ENCODE peak calls at places on chromosomes 6 and 20, in ten cellular contexts. Q is psoas muscle; T is heart left ventricle; Y is NCI-H1105 treated with DMSO at 0.1 percent for 48 hours; R is cerebellar cortex; A is CD14-positive monocyte; U is CD8-positive, alpha-beta memory T cell; K is glomerular endothelial cell; B is body of pancreas; D is hypothalamus. J is an unnamed sample.
A peak's percentile ranks its signal among the peaks of the same experiment; 100 is the strongest.

GRCh38 chr6:27752038-27752885 is 159.9 kb downstream of the OR2B2 start:
- DNase-seq in Q (peak; percentile 28), T (peak; percentile 30), Y (peak; percentile 83), R (peak; percentile 93), A (peak; percentile 50), U (peak; percentile 77), K (peak; percentile 67), B (peak; percentile 70), D (no peak), J (peak; percentile 71)

GRCh38 chr20:24873015-24873620 is 76.0 kb upstream of the CST7 start:
- DNase-seq in Q (no peak), T (no peak), Y (no peak), R (no peak), A (no peak), U (no peak), K (no peak), B (no peak), D (no peak), J (no peak)

GRCh38 chr6:4055420-4056041 is 23.4 kb downstream of the FAM217A start:
- DNase-seq in Q (no peak), T (peak; percentile 35), Y (peak; percentile 24), R (peak; percentile 25), A (no peak), U (no peak), K (peak; percentile 60), B (peak; percentile 55), D (no peak), J (no peak)

GRCh38 chr6:73079611-73079955 is 145.7 kb downstream of the KHDC1L start:
- DNase-seq in Q (no peak), T (no peak), Y (no peak), R (no peak), A (no peak), U (no peak), K (no peak), B (no peak), D (no peak), J (no peak)

GRCh38 chr6:137657351-137657911 is 163.2 kb upstream of the OLIG3 start:
- DNase-seq in Q (no peak), T (no peak), Y (no peak), R (no peak), A (no peak), U (no peak), K (no peak), B (no peak), D (no peak), J (no peak)

GRCh38 chr6:428047-428608 is 36.6 kb downstream of the IRF4 start:
- DNase-seq in Q (no peak), T (no peak), Y (no peak), R (no peak), A (no peak), U (no peak), K (no peak), B (no peak), D (no peak), J (no peak)

GRCh38 chr6:10695086-10695657 is 400 bp downstream of the PAK1IP1 start:
- DNase-seq in Q (no peak), T (no peak), Y (no peak), R (peak; percentile 3), A (no peak), U (no peak), K (peak; percentile 7), B (no peak), D (no peak), J (no peak)

GRCh38 chr6:134537146-134537555 is 219.2 kb upstream of the SGK1 start:
- DNase-seq in Q (no peak), T (no peak), Y (no peak), R (no peak), A (no peak), U (no peak), K (no peak), B (no peak), D (no peak), J (no peak)

GRCh38 chr20:62241501-62241900 is 3.2 kb downstream of the OSBPL2 start:
- DNase-seq in Q (no peak), T (no peak), Y (no peak), R (no peak), A (no peak), U (no peak), K (no peak), B (peak; percentile 57), D (no peak), J (no peak)

GRCh38 chr6:33008944-33009861 is at the start of gene HLA-DOA:
- DNase-seq in Q (no peak), T (no peak), Y (peak; percentile 15), R (peak; percentile 45), A (no peak), U (peak; percentile 76), K (no peak), B (no peak), D (no peak), J (no peak)

GRCh38 chr6:84645000-84645399 is 119.4 kb downstream of the TBX18 start:
- DNase-seq in Q (no peak), T (no peak), Y (no peak), R (no peak), A (no peak), U (no peak), K (no peak), B (no peak), D (no peak), J (no peak)

GRCh38 chr6:43665376-43665775 is 20.5 kb downstream of the RSPH9 start:
- DNase-seq in Q (no peak), T (no peak), Y (no peak), R (no peak), A (no peak), U (no peak), K (no peak), B (peak; percentile 19), D (no peak), J (no peak)

GRCh38 chr6:154542747-154543146 is 32.3 kb upstream of the CNKSR3 start:
- DNase-seq in Q (no peak), T (no peak), Y (no peak), R (no peak), A (no peak), U (no peak), K (no peak), B (no peak), D (no peak), J (no peak)

GRCh38 chr6:144063246-144063743 is 32.1 kb downstream of the SF3B5 start:
- DNase-seq in Q (no peak), T (no peak), Y (peak; percentile 49), R (no peak), A (no peak), U (no peak), K (no peak), B (peak; percentile 26), D (no peak), J (no peak)

GRCh38 chr6:3456794-3457709 is at the start of gene SLC22A23:
- DNase-seq in Q (peak; percentile 76), T (peak; percentile 62), Y (peak; percentile 68), R (peak; percentile 65), A (no peak), U (peak; percentile 72), K (no peak), B (peak; percentile 90), D (peak; percentile 43), J (no peak)

GRCh38 chr20:36585410-36586125 is 12.2 kb downstream of the TGIF2 start:
- DNase-seq in Q (no peak), T (no peak), Y (peak; percentile 14), R (no peak), A (no peak), U (no peak), K (no peak), B (no peak), D (no peak), J (no peak)

GRCh38 chr6:79833264-79833663 is 114.1 kb downstream of the ELOVL4 start:
- DNase-seq in Q (no peak), T (no peak), Y (peak; percentile 63), R (peak; percentile 9), A (no peak), U (no peak), K (no peak), B (no peak), D (no peak), J (no peak)

GRCh38 chr20:16828666-16829305 is 80.6 kb downstream of the OTOR start:
- DNase-seq in Q (no peak), T (no peak), Y (no peak), R (no peak), A (no peak), U (no peak), K (no peak), B (no peak), D (no peak), J (no peak)

GRCh38 chr6:110545081-110545872 is 68.9 kb upstream of the SLC22A16 start:
- DNase-seq in Q (no peak), T (no peak), Y (no peak), R (no peak), A (no peak), U (no peak), K (no peak), B (no peak), D (no peak), J (no peak)

GRCh38 chr6:166360243-166361079 is 18.1 kb upstream of the SFT2D1 start:
- DNase-seq in Q (no peak), T (no peak), Y (no peak), R (no peak), A (no peak), U (no peak), K (no peak), B (no peak), D (no peak), J (no peak)

GRCh38 chr6:160882741-160883340 is 108.7 kb upstream of the MAP3K4 start:
- DNase-seq in Q (no peak), T (no peak), Y (no peak), R (no peak), A (no peak), U (no peak), K (no peak), B (no peak), D (no peak), J (no peak)

GRCh38 chr6:164751395-164751794 is 558.0 kb downstream of the C6orf118 start:
- DNase-seq in Q (no peak), T (no peak), Y (no peak), R (no peak), A (no peak), U (no peak), K (no peak), B (no peak), D (no peak), J (no peak)

GRCh38 chr6:113642714-113643442 is 214.3 kb upstream of the MARCKS start:
- DNase-seq in Q (no peak), T (no peak), Y (peak; percentile 83), R (no peak), A (no peak), U (no peak), K (no peak), B (peak; percentile 96), D (no peak), J (no peak)

GRCh38 chr6:36860126-36860525 is 14.5 kb downstream of the PPIL1 start:
- DNase-seq in Q (no peak), T (no peak), Y (no peak), R (no peak), A (no peak), U (no peak), K (no peak), B (no peak), D (no peak), J (no peak)

GRCh38 chr6:49978332-49979226 is 9.2 kb upstream of the DEFB113 start:
- DNase-seq in Q (no peak), T (no peak), Y (no peak), R (no peak), A (no peak), U (no peak), K (no peak), B (no peak), D (no peak), J (no peak)

GRCh38 chr6:17741507-17741906 is 34.8 kb upstream of the NUP153 start:
- DNase-seq in Q (no peak), T (no peak), Y (no peak), R (no peak), A (no peak), U (no peak), K (no peak), B (no peak), D (no peak), J (no peak)

J was measured in ascending aorta.